ENCODE peak calls at places on chromosomes 1 and 21, in seven cellular contexts. P, M, L, R, X, U and T are unnamed samples.

GRCh38 chr1:43531453-43531905 is 796 bp downstream of the PTPRF start:
- DNase-seq in P (no peak), M (no peak), L (no peak), R (no peak), X (peak; percentile 54), U (no peak), T (no peak)

GRCh38 chr1:63795455-63795854 is 21.6 kb downstream of the ROR1 start:
- DNase-seq in P (no peak), M (no peak), L (peak; percentile 51), R (no peak), X (no peak), U (no peak), T (no peak)

GRCh38 chr1:97599447-97599846 is 321.4 kb downstream of the DPYD start:
- DNase-seq in P (no peak), M (no peak), L (no peak), R (no peak), X (no peak), U (no peak), T (no peak)

GRCh38 chr1:229027158-229027557 is 243.8 kb upstream of the RAB4A start:
- DNase-seq in P (no peak), M (no peak), L (no peak), R (no peak), X (no peak), U (no peak), T (no peak)

GRCh38 chr21:32558131-32558530 is 27.2 kb downstream of the TCP10L start:
- DNase-seq in P (no peak), M (no peak), L (no peak), R (no peak), X (no peak), U (no peak), T (no peak)

GRCh38 chr1:145990249-145991097 is 5.9 kb downstream of the TXNIP start:
- DNase-seq in P (no peak), M (no peak), L (no peak), R (no peak), X (peak; percentile 60), U (peak; percentile 81), T (peak; percentile 81)

GRCh38 chr1:241834733-241835377 is 13.1 kb upstream of the EXO1 start:
- DNase-seq in P (no peak), M (no peak), L (no peak), R (no peak), X (no peak), U (peak; percentile 84), T (no peak)

GRCh38 chr1:65179148-65179547 is 31.1 kb downstream of the AK4 start:
- DNase-seq in P (no peak), M (no peak), L (no peak), R (no peak), X (no peak), U (no peak), T (no peak)

GRCh38 chr1:182071924-182072323 is 10.4 kb upstream of the ZNF648 start:
- DNase-seq in P (no peak), M (no peak), L (no peak), R (no peak), X (no peak), U (no peak), T (no peak)

GRCh38 chr1:185896863-185897262 is 162.7 kb downstream of the HMCN1 start:
- DNase-seq in P (no peak), M (no peak), L (no peak), R (no peak), X (no peak), U (no peak), T (no peak)

GRCh38 chr1:77888429-77889239 is at the start of gene NEXN:
- DNase-seq in P (peak; percentile 88), M (peak; percentile 50), L (peak; percentile 61), R (peak; percentile 78), X (peak; percentile 79), U (peak; percentile 92), T (peak; percentile 89)

GRCh38 chr1:236179634-236180033 is 37.3 kb downstream of the GPR137B start:
- DNase-seq in P (no peak), M (no peak), L (no peak), R (no peak), X (no peak), U (no peak), T (no peak)

GRCh38 chr1:195763146-195763906 is 844.9 kb downstream of the KCNT2 start:
- DNase-seq in P (no peak), M (no peak), L (no peak), R (no peak), X (no peak), U (no peak), T (no peak)

GRCh38 chr1:208587110-208587509 is 342.9 kb upstream of the PLXNA2 start:
- DNase-seq in P (no peak), M (no peak), L (no peak), R (no peak), X (no peak), U (no peak), T (no peak)

GRCh38 chr1:7299994-7300393 is 471.1 kb upstream of the VAMP3 start:
- DNase-seq in P (no peak), M (no peak), L (peak; percentile 9), R (no peak), X (no peak), U (peak; percentile 87), T (no peak)

GRCh38 chr21:39014751-39015150 is 168.5 kb downstream of the PSMG1 start:
- DNase-seq in P (no peak), M (no peak), L (no peak), R (no peak), X (no peak), U (peak; percentile 99), T (no peak)

GRCh38 chr1:87335175-87335992 is 6.7 kb downstream of the LMO4 start:
- DNase-seq in P (peak; percentile 47), M (peak; percentile 34), L (peak; percentile 67), R (peak; percentile 64), X (peak; percentile 52), U (peak; percentile 40), T (peak; percentile 71)

GRCh38 chr1:108121361-108122143 is 78.6 kb downstream of the SLC25A24 start:
- DNase-seq in P (no peak), M (no peak), L (no peak), R (peak; percentile 33), X (no peak), U (no peak), T (peak; percentile 61)

GRCh38 chr21:38699048-38699447 is 106.7 kb upstream of the ETS2 start:
- DNase-seq in P (no peak), M (no peak), L (no peak), R (no peak), X (no peak), U (no peak), T (no peak)

GRCh38 chr1:63705058-63705457 is 68.8 kb upstream of the ROR1 start:
- DNase-seq in P (no peak), M (no peak), L (no peak), R (no peak), X (peak; percentile 52), U (no peak), T (no peak)

GRCh38 chr1:182617734-182618288 is 13.6 kb upstream of the RGS16 start:
- DNase-seq in P (no peak), M (no peak), L (no peak), R (no peak), X (no peak), U (peak; percentile 32), T (no peak)

GRCh38 chr1:5578690-5579089 is 413.5 kb downstream of the NPHP4 start:
- DNase-seq in P (no peak), M (no peak), L (no peak), R (no peak), X (no peak), U (no peak), T (no peak)

GRCh38 chr1:43554444-43554992 is 23.8 kb downstream of the PTPRF start:
- DNase-seq in P (no peak), M (no peak), L (no peak), R (no peak), X (no peak), U (peak; percentile 57), T (no peak)

GRCh38 chr1:198624648-198624980 is 14.2 kb upstream of the PTPRC start:
- DNase-seq in P (no peak), M (no peak), L (no peak), R (no peak), X (no peak), U (no peak), T (no peak)

GRCh38 chr1:172270605-172271004 is 149.9 kb upstream of the C1orf105 start:
- DNase-seq in P (no peak), M (no peak), L (no peak), R (no peak), X (no peak), U (peak; percentile 26), T (no peak)
- H3K4me1 ChIP-seq in P (peaks cover 6% of the 10 kb centered on the region), M (no peaks in the 10 kb centered on the region), L (peaks cover 9% of the 10 kb centered on the region), R (no peaks in the 10 kb centered on the region), X (peaks cover 28% of the 10 kb centered on the region), U (no peaks in the 10 kb centered on the region), T (peaks cover 7% of the 10 kb centered on the region)

GRCh38 chr1:20472860-20473711 is 12.9 kb downstream of the CAMK2N1 start:
- DNase-seq in P (no peak), M (no peak), L (no peak), R (peak; percentile 88), X (no peak), U (peak; percentile 67), T (peak; percentile 63)

GRCh38 chr1:20474333-20474975 is 11.6 kb downstream of the CAMK2N1 start:
- DNase-seq in P (no peak), M (no peak), L (no peak), R (no peak), X (no peak), U (peak; percentile 44), T (no peak)

GRCh38 chr1:20472121-20472520 is 13.9 kb downstream of the CAMK2N1 start:
- DNase-seq in P (no peak), M (no peak), L (no peak), R (no peak), X (no peak), U (no peak), T (no peak)

GRCh38 chr1:20475002-20475401 is 11.0 kb downstream of the CAMK2N1 start:
- DNase-seq in P (no peak), M (no peak), L (no peak), R (no peak), X (no peak), U (no peak), T (no peak)

GRCh38 chr1:20473894-20474293 is 12.1 kb downstream of the CAMK2N1 start:
- DNase-seq in P (no peak), M (no peak), L (no peak), R (no peak), X (no peak), U (no peak), T (no peak)
- H3K4me1 ChIP-seq in P (peaks cover 5% of the 10 kb centered on the region), M (peaks cover 5% of the 10 kb centered on the region), L (no peaks in the 10 kb centered on the region), R (peaks cover 29% of the 10 kb centered on the region), X (peaks cover 6% of the 10 kb centered on the region), U (peaks cover 27% of the 10 kb centered on the region), T (no peaks in the 10 kb centered on the region)

GRCh38 chr1:115300087-115300856 is 37.8 kb downstream of the NGF start:
- DNase-seq in P (no peak), M (no peak), L (no peak), R (no peak), X (no peak), U (no peak), T (no peak)
- H3K4me1 ChIP-seq in P (no peaks in the 10 kb centered on the region), M (no peaks in the 10 kb centered on the region), L (peaks cover 2% of the 10 kb centered on the region), R (no peaks in the 10 kb centered on the region), X (no peaks in the 10 kb centered on the region), U (peaks cover 18% of the 10 kb centered on the region), T (no peaks in the 10 kb centered on the region)

DNA sequence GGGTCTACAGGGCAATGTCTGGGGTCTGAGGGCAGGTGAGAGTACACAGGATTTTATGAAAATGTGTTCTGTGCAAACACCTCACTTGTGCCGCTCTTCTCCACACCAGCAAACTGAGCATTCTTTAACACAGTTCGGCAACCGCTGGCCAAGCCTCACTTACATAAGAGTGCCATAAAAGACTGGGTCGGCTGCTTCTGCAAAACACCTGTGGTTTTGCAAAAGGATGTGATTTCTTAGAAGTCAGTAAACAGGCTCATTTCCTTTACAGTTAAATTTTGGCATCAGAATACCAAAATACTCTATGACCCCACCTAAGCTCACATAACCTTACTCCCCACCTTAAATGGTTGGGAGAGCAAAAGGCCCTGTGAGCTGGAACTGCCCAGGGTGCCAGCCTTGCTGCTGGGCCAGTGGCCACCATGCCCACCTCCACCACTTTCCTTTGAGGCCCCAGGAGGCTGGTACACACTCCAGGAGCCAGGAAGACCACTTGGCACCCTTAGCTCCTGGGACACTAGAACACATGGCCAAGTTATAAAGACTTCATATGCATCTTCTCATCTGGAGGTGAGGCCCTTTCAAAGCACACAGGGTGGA is 22.0 kb downstream of the CAPZB start:
- DNase-seq in P (no peak), M (no peak), L (no peak), R (peak; percentile 48), X (no peak), U (no peak), T (no peak)
- H3K4me1 ChIP-seq in P (peaks cover 48% of the 10 kb centered on the region), M (peaks cover 71% of the 10 kb centered on the region), L (peaks cover 35% of the 10 kb centered on the region), R (peaks cover 30% of the 10 kb centered on the region), X (peaks cover 11% of the 10 kb centered on the region), U (peaks cover 12% of the 10 kb centered on the region), T (peaks cover 67% of the 10 kb centered on the region)